ENCODE peak calls at places on chromosomes 1 and 21, in seven cellular contexts. T is naive thymus-derived CD4-positive, alpha-beta T cell; F is Panc1; E is kidney; H is tibial nerve; D is IMR-90; L is cardiac muscle cell. W is an unnamed sample.
A peak's percentile ranks its signal among the peaks of the same experiment; 100 is the strongest.

GRCh38 chr1:84985365-84985764 is 11.5 kb downstream of the MCOLN2 start:
- DNase-seq in D (no peak), F (no peak), T (no peak), L (no peak), H (no peak), E (no peak), W (no peak)

GRCh38 chr1:170592591-170593111 is 60.7 kb downstream of the GORAB start:
- DNase-seq in E (no peak), T (no peak), D (no peak), F (no peak), H (no peak), L (no peak), W (no peak)

GRCh38 chr1:245538671-245539070 is 383.9 kb downstream of the KIF26B start:
- DNase-seq in F (no peak), T (no peak), L (no peak), E (no peak), H (no peak), D (no peak), W (no peak)

GRCh38 chr1:206923961-206924548 is 2.3 kb upstream of the FCMR start:
- DNase-seq in L (no peak), D (no peak), T (no peak), H (no peak), E (peak; percentile 15), F (no peak), W (no peak)

GRCh38 chr1:237730826-237731350 is 159.8 kb downstream of the ZP4 start:
- DNase-seq in L (no peak), T (no peak), D (no peak), H (no peak), E (no peak), F (no peak), W (no peak)

GRCh38 chr1:112998592-112999235 is 42.7 kb upstream of the SLC16A1 start:
- DNase-seq in T (no peak), H (no peak), E (no peak), F (no peak), L (peak; percentile 98), D (peak; percentile 71), W (peak; percentile 79)

GRCh38 chr1:32892368-32893197 is 6.3 kb downstream of the HPCA start:
- DNase-seq in E (peak; percentile 73), D (no peak), F (no peak), T (no peak), L (peak; percentile 44), H (no peak), W (peak; percentile 59)

GRCh38 chr1:169322138-169322537 is 45.5 kb downstream of the NME7 start:
- DNase-seq in L (no peak), F (no peak), D (no peak), T (no peak), E (no peak), H (no peak), W (no peak)

GRCh38 chr1:162022626-162023025 is 1.0 kb downstream of the OLFML2B start:
- DNase-seq in F (no peak), L (no peak), E (no peak), D (no peak), H (no peak), T (no peak), W (no peak)

GRCh38 chr1:162020145-162020544 is 3.5 kb downstream of the OLFML2B start:
- DNase-seq in D (no peak), E (no peak), H (peak; percentile 27), F (no peak), L (no peak), T (no peak), W (no peak)

GRCh38 chr1:162019436-162019835 is 4.2 kb downstream of the OLFML2B start:
- DNase-seq in H (no peak), T (no peak), D (no peak), F (no peak), L (no peak), E (peak; percentile 33), W (no peak)

GRCh38 chr1:162023181-162023546 is 505 bp downstream of the OLFML2B start:
- DNase-seq in T (no peak), F (no peak), L (no peak), H (no peak), E (peak; percentile 68), D (no peak), W (no peak)

DNA sequence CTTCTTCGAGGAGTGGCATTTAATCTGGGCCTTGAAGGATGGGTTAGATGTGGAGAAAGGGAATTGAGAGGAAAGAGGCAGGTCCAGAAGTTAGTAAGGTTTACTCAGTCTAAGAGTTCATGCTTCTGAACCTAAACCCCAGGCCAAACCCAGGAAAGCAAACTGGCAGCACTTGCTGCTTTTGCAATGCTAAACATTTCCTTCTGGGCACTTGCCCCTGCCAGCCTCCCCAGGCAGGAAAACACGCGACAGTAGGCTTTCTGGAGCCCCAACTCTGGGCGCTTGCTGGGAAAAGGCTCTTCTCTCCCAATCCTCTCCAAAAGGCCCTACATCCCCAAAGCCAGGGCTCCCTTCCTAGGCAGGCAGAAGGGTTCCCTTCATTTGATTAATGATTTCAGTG is 2.5 kb downstream of the OLFML2B start:
- DNase-seq in F (no peak), T (no peak), H (no peak), D (no peak), E (no peak), L (no peak), W (no peak)
- H3K4me3 ChIP-seq in F (no peak overlapping the region), T (no peak overlapping the region), H (no peak overlapping the region), D (no peak overlapping the region), E (no peak overlapping the region), L (no peak overlapping the region), W (peak overlapping the region; percentile 71)

GRCh38 chr1:156504821-156505678 is 4.5 kb upstream of the MEF2D start:
- DNase-seq in F (peak; percentile 95), T (peak; percentile 97), D (peak; percentile 99), E (peak; percentile 100), L (peak; percentile 100), H (peak; percentile 100), W (peak; percentile 100)

GRCh38 chr1:156504062-156504813 is 3.7 kb upstream of the MEF2D start:
- DNase-seq in L (peak; percentile 30), F (peak; percentile 33), T (no peak), D (peak; percentile 33), E (peak; percentile 21), H (no peak), W (no peak)

GRCh38 chr1:156502396-156502748 is 1.8 kb upstream of the MEF2D start:
- DNase-seq in T (no peak), F (no peak), L (no peak), D (no peak), E (no peak), H (no peak), W (no peak)

GRCh38 chr1:156502749-156503671 is 2.4 kb upstream of the MEF2D start:
- DNase-seq in D (peak; percentile 98), T (no peak), F (peak; percentile 88), H (peak; percentile 75), E (peak; percentile 87), L (peak; percentile 92), W (peak; percentile 78)

DNA sequence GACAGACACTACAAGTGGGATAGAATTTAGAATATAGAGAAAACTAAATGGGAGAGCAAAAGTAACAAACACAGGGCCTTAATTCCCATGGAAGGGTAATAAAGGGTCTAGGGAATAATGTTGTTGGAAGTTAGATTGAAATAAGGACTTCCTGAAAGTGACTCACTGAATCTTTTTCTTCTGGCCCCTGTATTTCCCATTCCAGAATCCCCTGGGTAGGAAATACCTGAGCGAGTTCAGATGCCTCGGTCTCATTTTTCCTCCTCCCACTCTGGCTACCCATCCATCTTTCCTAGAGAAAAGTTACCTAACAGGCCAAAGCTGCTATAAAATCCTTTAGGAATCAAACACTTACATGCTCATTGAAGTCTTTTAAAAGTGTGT is 3.1 kb upstream of the MEF2D start:
- DNase-seq in T (no peak), D (peak; percentile 34), F (no peak), L (no peak), H (no peak), E (no peak), W (no peak)
- H3K4me1 ChIP-seq in T (peaks cover 66% of the 10 kb centered on the region), D (peaks cover 38% of the 10 kb centered on the region), F (peaks cover 38% of the 10 kb centered on the region), L (peaks cover 49% of the 10 kb centered on the region), H (peaks cover 53% of the 10 kb centered on the region), E (peaks cover 32% of the 10 kb centered on the region), W (peaks cover 40% of the 10 kb centered on the region)

GRCh38 chr1:156703336-156703735 is 2.0 kb downstream of the CRABP2 start:
- DNase-seq in D (no peak), E (no peak), T (no peak), L (no peak), F (no peak), H (no peak), W (no peak)
- H3K4me3 ChIP-seq in D (no peak overlapping the region), E (no peak overlapping the region), T (no peak overlapping the region), L (peak overlapping the region; percentile 77), F (peak overlapping the region; percentile 82), H (no peak overlapping the region), W (no peak overlapping the region)

DNA sequence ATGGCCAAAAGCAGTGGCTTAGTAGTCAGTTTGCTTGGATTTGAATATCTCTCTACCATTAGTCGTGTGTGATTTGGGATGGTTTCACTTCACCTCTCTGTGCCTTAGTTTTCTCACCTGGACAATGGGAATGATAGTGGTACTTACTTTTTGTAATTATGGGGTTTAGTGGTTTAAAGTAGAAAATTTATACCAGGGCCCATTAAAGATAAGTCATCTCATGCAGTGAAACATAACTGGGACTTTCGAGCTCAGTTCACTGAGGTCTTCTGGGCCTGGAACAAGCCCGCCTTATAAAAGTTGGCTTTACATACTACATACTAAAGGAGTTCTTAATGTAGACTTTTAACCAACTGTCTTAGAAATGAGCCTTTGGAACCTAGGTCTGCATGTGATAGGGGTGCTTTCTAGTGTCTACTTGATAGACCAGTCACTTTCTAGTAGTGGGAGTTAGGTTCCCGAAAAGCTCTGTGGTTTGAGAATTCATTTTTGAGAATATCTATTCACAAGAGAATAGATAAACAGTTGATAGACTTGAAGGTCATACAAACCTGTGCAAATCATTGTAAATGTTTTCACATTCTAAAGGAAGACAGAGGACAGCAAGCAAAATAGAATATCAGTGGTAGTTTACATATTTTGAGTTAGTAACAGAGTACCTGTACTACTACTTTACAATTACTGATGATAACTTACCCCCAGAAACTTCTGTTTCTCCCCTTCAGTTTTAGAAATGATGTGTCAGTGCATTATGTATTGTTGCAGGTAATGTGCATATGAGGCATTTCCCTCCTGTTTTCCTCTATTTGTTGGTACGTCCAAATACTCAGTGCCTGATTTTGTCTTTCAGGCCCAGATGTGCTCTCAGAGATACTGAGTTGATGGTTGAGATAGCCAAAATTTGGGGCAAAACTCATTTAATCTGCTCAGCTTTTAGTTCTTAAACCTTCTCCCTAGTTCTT is 48.0 kb downstream of the DYRK1A start:
- DNase-seq in F (no peak), E (no peak), T (no peak), H (no peak), L (no peak), D (no peak), W (no peak)
- H3K4me1 ChIP-seq in F (peaks cover 19% of the 10 kb centered on the region), E (peaks cover 2% of the 10 kb centered on the region), T (peaks cover 37% of the 10 kb centered on the region), H (peaks cover 41% of the 10 kb centered on the region), L (peaks cover 37% of the 10 kb centered on the region), D (peaks cover 19% of the 10 kb centered on the region), W (peaks cover 97% of the 10 kb centered on the region)

GRCh38 chr1:150992626-150993025 is 10.5 kb downstream of the ANXA9 start:
- DNase-seq in D (no peak), H (no peak), L (no peak), E (no peak), T (no peak), F (no peak), W (no peak)

GRCh38 chr1:150981805-150982712 is at the start of gene ANXA9:
- DNase-seq in T (no peak), E (no peak), L (no peak), D (no peak), F (no peak), H (no peak), W (no peak)

GRCh38 chr1:150987928-150988327 is 5.8 kb downstream of the ANXA9 start:
- DNase-seq in E (no peak), D (no peak), F (no peak), T (no peak), H (no peak), L (no peak), W (no peak)
- H3K4me3 ChIP-seq in E (no peak overlapping the region), D (no peak overlapping the region), F (no peak overlapping the region), T (no peak overlapping the region), H (no peak overlapping the region), L (no peak overlapping the region), W (no peak overlapping the region)

W was measured in psoas muscle.